ENCODE peak calls at places on chromosomes 7 and 10, in nine cellular contexts. One of them, this sample, is unnamed.

GRCh38 chr7:112162161-112163020 is 43.8 kb downstream of the DOCK4 start:
- DNase-seq in hepatic stellate cell: peak; percentile 21
- DNase-seq in activated T-helper 9 cell treated with anti-CD3 and anti-CD28 coated beads, Interleukin-2, amount 50 U/mL, for 16 hours: no peak
- DNase-seq in HuH-7.5: peak; percentile 28
- DNase-seq in astrocyte of the spinal cord: peak; percentile 77
- DNase-seq in stimulated activated CD8-positive, alpha-beta memory T cell treated with anti-CD3 and anti-CD28 coated beads, Interleukin-4, amount 100 ng/mL, for 24 hours: no peak
- DNase-seq in nucleus accumbens: peak; percentile 79
- DNase-seq in activated CD8-positive, alpha-beta memory T cell treated with anti-CD3 and anti-CD28 coated beads, Interleukin-2, amount 50 U/mL, for 48 hours: no peak
- DNase-seq in Kasumi-1: peak; percentile 37
- DNase-seq in this sample: peak; percentile 87

GRCh38 chr10:52066383-52066782 is 247.7 kb upstream of the DKK1 start:
- DNase-seq in Kasumi-1: no peak
- DNase-seq in activated CD8-positive, alpha-beta memory T cell treated with anti-CD3 and anti-CD28 coated beads, Interleukin-2, amount 50 U/mL, for 48 hours: no peak
- DNase-seq in activated T-helper 9 cell treated with anti-CD3 and anti-CD28 coated beads, Interleukin-2, amount 50 U/mL, for 16 hours: no peak
- DNase-seq in nucleus accumbens: no peak
- DNase-seq in HuH-7.5: peak; percentile 5
- DNase-seq in stimulated activated CD8-positive, alpha-beta memory T cell treated with anti-CD3 and anti-CD28 coated beads, Interleukin-4, amount 100 ng/mL, for 24 hours: no peak
- DNase-seq in hepatic stellate cell: no peak
- DNase-seq in astrocyte of the spinal cord: no peak
- DNase-seq in this sample: no peak

GRCh38 chr7:42574693-42575084 is 337.2 kb downstream of the C7orf25 start:
- DNase-seq in hepatic stellate cell: peak; percentile 1
- DNase-seq in HuH-7.5: no peak
- DNase-seq in Kasumi-1: no peak
- DNase-seq in nucleus accumbens: no peak
- DNase-seq in activated CD8-positive, alpha-beta memory T cell treated with anti-CD3 and anti-CD28 coated beads, Interleukin-2, amount 50 U/mL, for 48 hours: no peak
- DNase-seq in astrocyte of the spinal cord: no peak
- DNase-seq in stimulated activated CD8-positive, alpha-beta memory T cell treated with anti-CD3 and anti-CD28 coated beads, Interleukin-4, amount 100 ng/mL, for 24 hours: no peak
- DNase-seq in activated T-helper 9 cell treated with anti-CD3 and anti-CD28 coated beads, Interleukin-2, amount 50 U/mL, for 16 hours: no peak
- DNase-seq in this sample: no peak

GRCh38 chr7:120184866-120185265 is 88.1 kb upstream of the KCND2 start:
- DNase-seq in stimulated activated CD8-positive, alpha-beta memory T cell treated with anti-CD3 and anti-CD28 coated beads, Interleukin-4, amount 100 ng/mL, for 24 hours: no peak
- DNase-seq in HuH-7.5: no peak
- DNase-seq in hepatic stellate cell: no peak
- DNase-seq in nucleus accumbens: no peak
- DNase-seq in activated T-helper 9 cell treated with anti-CD3 and anti-CD28 coated beads, Interleukin-2, amount 50 U/mL, for 16 hours: no peak
- DNase-seq in Kasumi-1: no peak
- DNase-seq in activated CD8-positive, alpha-beta memory T cell treated with anti-CD3 and anti-CD28 coated beads, Interleukin-2, amount 50 U/mL, for 48 hours: no peak
- DNase-seq in astrocyte of the spinal cord: no peak
- DNase-seq in this sample: no peak

GRCh38 chr10:69413221-69413865 is 3.4 kb downstream of the TACR2 start:
- DNase-seq in stimulated activated CD8-positive, alpha-beta memory T cell treated with anti-CD3 and anti-CD28 coated beads, Interleukin-4, amount 100 ng/mL, for 24 hours: no peak
- DNase-seq in astrocyte of the spinal cord: peak; percentile 60
- DNase-seq in nucleus accumbens: peak; percentile 34
- DNase-seq in activated CD8-positive, alpha-beta memory T cell treated with anti-CD3 and anti-CD28 coated beads, Interleukin-2, amount 50 U/mL, for 48 hours: peak; percentile 65
- DNase-seq in hepatic stellate cell: peak; percentile 88
- DNase-seq in HuH-7.5: no peak
- DNase-seq in activated T-helper 9 cell treated with anti-CD3 and anti-CD28 coated beads, Interleukin-2, amount 50 U/mL, for 16 hours: no peak
- DNase-seq in Kasumi-1: peak; percentile 81
- DNase-seq in this sample: peak; percentile 19

GRCh38 chr10:43110318-43111071 is 27.8 kb upstream of the CSGALNACT2 start:
- DNase-seq in nucleus accumbens: no peak
- DNase-seq in activated T-helper 9 cell treated with anti-CD3 and anti-CD28 coated beads, Interleukin-2, amount 50 U/mL, for 16 hours: no peak
- DNase-seq in activated CD8-positive, alpha-beta memory T cell treated with anti-CD3 and anti-CD28 coated beads, Interleukin-2, amount 50 U/mL, for 48 hours: no peak
- DNase-seq in stimulated activated CD8-positive, alpha-beta memory T cell treated with anti-CD3 and anti-CD28 coated beads, Interleukin-4, amount 100 ng/mL, for 24 hours: no peak
- DNase-seq in HuH-7.5: no peak
- DNase-seq in astrocyte of the spinal cord: no peak
- DNase-seq in hepatic stellate cell: no peak
- DNase-seq in Kasumi-1: no peak
- DNase-seq in this sample: no peak

GRCh38 chr10:91682912-91683311 is 50.0 kb upstream of the PPP1R3C start:
- DNase-seq in Kasumi-1: no peak
- DNase-seq in stimulated activated CD8-positive, alpha-beta memory T cell treated with anti-CD3 and anti-CD28 coated beads, Interleukin-4, amount 100 ng/mL, for 24 hours: no peak
- DNase-seq in activated T-helper 9 cell treated with anti-CD3 and anti-CD28 coated beads, Interleukin-2, amount 50 U/mL, for 16 hours: no peak
- DNase-seq in astrocyte of the spinal cord: no peak
- DNase-seq in nucleus accumbens: no peak
- DNase-seq in activated CD8-positive, alpha-beta memory T cell treated with anti-CD3 and anti-CD28 coated beads, Interleukin-2, amount 50 U/mL, for 48 hours: no peak
- DNase-seq in HuH-7.5: no peak
- DNase-seq in hepatic stellate cell: no peak
- DNase-seq in this sample: no peak

GRCh38 chr7:47000561-47000960 is 581.4 kb downstream of the TNS3 start:
- DNase-seq in Kasumi-1: no peak
- DNase-seq in stimulated activated CD8-positive, alpha-beta memory T cell treated with anti-CD3 and anti-CD28 coated beads, Interleukin-4, amount 100 ng/mL, for 24 hours: no peak
- DNase-seq in activated CD8-positive, alpha-beta memory T cell treated with anti-CD3 and anti-CD28 coated beads, Interleukin-2, amount 50 U/mL, for 48 hours: no peak
- DNase-seq in activated T-helper 9 cell treated with anti-CD3 and anti-CD28 coated beads, Interleukin-2, amount 50 U/mL, for 16 hours: no peak
- DNase-seq in hepatic stellate cell: no peak
- DNase-seq in astrocyte of the spinal cord: no peak
- DNase-seq in nucleus accumbens: no peak
- DNase-seq in HuH-7.5: no peak
- DNase-seq in this sample: no peak

GRCh38 chr10:103592186-103593021 is 98.9 kb downstream of the NEURL1 start:
- DNase-seq in hepatic stellate cell: peak; percentile 85
- DNase-seq in astrocyte of the spinal cord: peak; percentile 15
- DNase-seq in HuH-7.5: peak; percentile 92
- DNase-seq in nucleus accumbens: no peak
- DNase-seq in stimulated activated CD8-positive, alpha-beta memory T cell treated with anti-CD3 and anti-CD28 coated beads, Interleukin-4, amount 100 ng/mL, for 24 hours: peak; percentile 11
- DNase-seq in activated CD8-positive, alpha-beta memory T cell treated with anti-CD3 and anti-CD28 coated beads, Interleukin-2, amount 50 U/mL, for 48 hours: peak; percentile 74
- DNase-seq in activated T-helper 9 cell treated with anti-CD3 and anti-CD28 coated beads, Interleukin-2, amount 50 U/mL, for 16 hours: peak; percentile 25
- DNase-seq in Kasumi-1: peak; percentile 47
- DNase-seq in this sample: peak; percentile 7

GRCh38 chr10:132624847-132625839 is 87.6 kb downstream of the INPP5A start:
- DNase-seq in hepatic stellate cell: peak; percentile 54
- DNase-seq in HuH-7.5: no peak
- DNase-seq in activated T-helper 9 cell treated with anti-CD3 and anti-CD28 coated beads, Interleukin-2, amount 50 U/mL, for 16 hours: no peak
- DNase-seq in activated CD8-positive, alpha-beta memory T cell treated with anti-CD3 and anti-CD28 coated beads, Interleukin-2, amount 50 U/mL, for 48 hours: no peak
- DNase-seq in astrocyte of the spinal cord: peak; percentile 17
- DNase-seq in Kasumi-1: no peak
- DNase-seq in stimulated activated CD8-positive, alpha-beta memory T cell treated with anti-CD3 and anti-CD28 coated beads, Interleukin-4, amount 100 ng/mL, for 24 hours: no peak
- DNase-seq in nucleus accumbens: no peak
- DNase-seq in this sample: no peak

GRCh38 chr7:153902857-153903256 is 149.3 kb upstream of the DPP6 start:
- DNase-seq in stimulated activated CD8-positive, alpha-beta memory T cell treated with anti-CD3 and anti-CD28 coated beads, Interleukin-4, amount 100 ng/mL, for 24 hours: no peak
- DNase-seq in Kasumi-1: no peak
- DNase-seq in activated T-helper 9 cell treated with anti-CD3 and anti-CD28 coated beads, Interleukin-2, amount 50 U/mL, for 16 hours: no peak
- DNase-seq in hepatic stellate cell: no peak
- DNase-seq in HuH-7.5: no peak
- DNase-seq in astrocyte of the spinal cord: no peak
- DNase-seq in nucleus accumbens: no peak
- DNase-seq in activated CD8-positive, alpha-beta memory T cell treated with anti-CD3 and anti-CD28 coated beads, Interleukin-2, amount 50 U/mL, for 48 hours: no peak
- DNase-seq in this sample: no peak

GRCh38 chr10:43649149-43649523 is 455 bp upstream of the ZNF32 start:
- DNase-seq in activated CD8-positive, alpha-beta memory T cell treated with anti-CD3 and anti-CD28 coated beads, Interleukin-2, amount 50 U/mL, for 48 hours: no peak
- DNase-seq in astrocyte of the spinal cord: no peak
- DNase-seq in activated T-helper 9 cell treated with anti-CD3 and anti-CD28 coated beads, Interleukin-2, amount 50 U/mL, for 16 hours: no peak
- DNase-seq in Kasumi-1: no peak
- DNase-seq in stimulated activated CD8-positive, alpha-beta memory T cell treated with anti-CD3 and anti-CD28 coated beads, Interleukin-4, amount 100 ng/mL, for 24 hours: no peak
- DNase-seq in HuH-7.5: no peak
- DNase-seq in hepatic stellate cell: no peak
- DNase-seq in nucleus accumbens: no peak
- DNase-seq in this sample: no peak

GRCh38 chr10:107415446-107415845 is 250.9 kb upstream of the SORCS1 start:
- DNase-seq in astrocyte of the spinal cord: no peak
- DNase-seq in nucleus accumbens: no peak
- DNase-seq in stimulated activated CD8-positive, alpha-beta memory T cell treated with anti-CD3 and anti-CD28 coated beads, Interleukin-4, amount 100 ng/mL, for 24 hours: no peak
- DNase-seq in Kasumi-1: peak; percentile 36
- DNase-seq in activated T-helper 9 cell treated with anti-CD3 and anti-CD28 coated beads, Interleukin-2, amount 50 U/mL, for 16 hours: no peak
- DNase-seq in activated CD8-positive, alpha-beta memory T cell treated with anti-CD3 and anti-CD28 coated beads, Interleukin-2, amount 50 U/mL, for 48 hours: no peak
- DNase-seq in HuH-7.5: no peak
- DNase-seq in hepatic stellate cell: no peak
- DNase-seq in this sample: no peak

GRCh38 chr10:45470098-45471012 is 96.3 kb downstream of the ALOX5 start:
- DNase-seq in stimulated activated CD8-positive, alpha-beta memory T cell treated with anti-CD3 and anti-CD28 coated beads, Interleukin-4, amount 100 ng/mL, for 24 hours: peak; percentile 1
- DNase-seq in hepatic stellate cell: peak; percentile 70
- DNase-seq in nucleus accumbens: no peak
- DNase-seq in astrocyte of the spinal cord: peak; percentile 24
- DNase-seq in HuH-7.5: peak; percentile 40
- DNase-seq in Kasumi-1: peak; percentile 13
- DNase-seq in activated CD8-positive, alpha-beta memory T cell treated with anti-CD3 and anti-CD28 coated beads, Interleukin-2, amount 50 U/mL, for 48 hours: peak; percentile 62
- DNase-seq in activated T-helper 9 cell treated with anti-CD3 and anti-CD28 coated beads, Interleukin-2, amount 50 U/mL, for 16 hours: no peak
- DNase-seq in this sample: no peak

GRCh38 chr10:85280014-85280413 is 951.6 kb downstream of the CCSER2 start:
- DNase-seq in activated T-helper 9 cell treated with anti-CD3 and anti-CD28 coated beads, Interleukin-2, amount 50 U/mL, for 16 hours: no peak
- DNase-seq in hepatic stellate cell: no peak
- DNase-seq in nucleus accumbens: no peak
- DNase-seq in stimulated activated CD8-positive, alpha-beta memory T cell treated with anti-CD3 and anti-CD28 coated beads, Interleukin-4, amount 100 ng/mL, for 24 hours: no peak
- DNase-seq in activated CD8-positive, alpha-beta memory T cell treated with anti-CD3 and anti-CD28 coated beads, Interleukin-2, amount 50 U/mL, for 48 hours: no peak
- DNase-seq in Kasumi-1: no peak
- DNase-seq in astrocyte of the spinal cord: no peak
- DNase-seq in HuH-7.5: no peak
- DNase-seq in this sample: peak; percentile 34

GRCh38 chr10:124381011-124381591 is 37.6 kb downstream of the OAT start:
- DNase-seq in Kasumi-1: no peak
- DNase-seq in HuH-7.5: no peak
- DNase-seq in stimulated activated CD8-positive, alpha-beta memory T cell treated with anti-CD3 and anti-CD28 coated beads, Interleukin-4, amount 100 ng/mL, for 24 hours: no peak
- DNase-seq in activated T-helper 9 cell treated with anti-CD3 and anti-CD28 coated beads, Interleukin-2, amount 50 U/mL, for 16 hours: no peak
- DNase-seq in astrocyte of the spinal cord: peak; percentile 29
- DNase-seq in nucleus accumbens: no peak
- DNase-seq in hepatic stellate cell: no peak
- DNase-seq in activated CD8-positive, alpha-beta memory T cell treated with anti-CD3 and anti-CD28 coated beads, Interleukin-2, amount 50 U/mL, for 48 hours: no peak
- DNase-seq in this sample: no peak

GRCh38 chr7:78020131-78020873 is 221.7 kb downstream of the PHTF2 start:
- DNase-seq in Kasumi-1: peak; percentile 69
- DNase-seq in nucleus accumbens: peak; percentile 54
- DNase-seq in hepatic stellate cell: peak; percentile 80
- DNase-seq in astrocyte of the spinal cord: peak; percentile 81
- DNase-seq in stimulated activated CD8-positive, alpha-beta memory T cell treated with anti-CD3 and anti-CD28 coated beads, Interleukin-4, amount 100 ng/mL, for 24 hours: no peak
- DNase-seq in activated T-helper 9 cell treated with anti-CD3 and anti-CD28 coated beads, Interleukin-2, amount 50 U/mL, for 16 hours: no peak
- DNase-seq in HuH-7.5: peak; percentile 48
- DNase-seq in activated CD8-positive, alpha-beta memory T cell treated with anti-CD3 and anti-CD28 coated beads, Interleukin-2, amount 50 U/mL, for 48 hours: no peak
- DNase-seq in this sample: peak; percentile 69

GRCh38 chr10:99619090-99619800 is 994 bp downstream of the SLC25A28 start:
- DNase-seq in activated T-helper 9 cell treated with anti-CD3 and anti-CD28 coated beads, Interleukin-2, amount 50 U/mL, for 16 hours: no peak
- DNase-seq in HuH-7.5: no peak
- DNase-seq in hepatic stellate cell: no peak
- DNase-seq in nucleus accumbens: no peak
- DNase-seq in stimulated activated CD8-positive, alpha-beta memory T cell treated with anti-CD3 and anti-CD28 coated beads, Interleukin-4, amount 100 ng/mL, for 24 hours: no peak
- DNase-seq in Kasumi-1: peak; percentile 35
- DNase-seq in astrocyte of the spinal cord: peak; percentile 25
- DNase-seq in activated CD8-positive, alpha-beta memory T cell treated with anti-CD3 and anti-CD28 coated beads, Interleukin-2, amount 50 U/mL, for 48 hours: no peak
- DNase-seq in this sample: peak; percentile 9

GRCh38 chr7:155998328-155998691 is 186.0 kb upstream of the SHH start:
- DNase-seq in Kasumi-1: no peak
- DNase-seq in activated T-helper 9 cell treated with anti-CD3 and anti-CD28 coated beads, Interleukin-2, amount 50 U/mL, for 16 hours: no peak
- DNase-seq in nucleus accumbens: no peak
- DNase-seq in stimulated activated CD8-positive, alpha-beta memory T cell treated with anti-CD3 and anti-CD28 coated beads, Interleukin-4, amount 100 ng/mL, for 24 hours: peak; percentile 41
- DNase-seq in activated CD8-positive, alpha-beta memory T cell treated with anti-CD3 and anti-CD28 coated beads, Interleukin-2, amount 50 U/mL, for 48 hours: peak; percentile 74
- DNase-seq in hepatic stellate cell: no peak
- DNase-seq in HuH-7.5: no peak
- DNase-seq in astrocyte of the spinal cord: no peak
- DNase-seq in this sample: no peak

GRCh38 chr7:155590215-155591023 is 44.1 kb upstream of the CNPY1 start:
- DNase-seq in astrocyte of the spinal cord: peak; percentile 6
- DNase-seq in HuH-7.5: no peak
- DNase-seq in Kasumi-1: peak; percentile 95
- DNase-seq in nucleus accumbens: peak; percentile 12
- DNase-seq in hepatic stellate cell: no peak
- DNase-seq in activated T-helper 9 cell treated with anti-CD3 and anti-CD28 coated beads, Interleukin-2, amount 50 U/mL, for 16 hours: no peak
- DNase-seq in stimulated activated CD8-positive, alpha-beta memory T cell treated with anti-CD3 and anti-CD28 coated beads, Interleukin-4, amount 100 ng/mL, for 24 hours: no peak
- DNase-seq in activated CD8-positive, alpha-beta memory T cell treated with anti-CD3 and anti-CD28 coated beads, Interleukin-2, amount 50 U/mL, for 48 hours: no peak
- DNase-seq in this sample: no peak

GRCh38 chr7:129949292-129950133 is 3.2 kb downstream of the UBE2H start:
- DNase-seq in astrocyte of the spinal cord: peak; percentile 80
- DNase-seq in HuH-7.5: no peak
- DNase-seq in stimulated activated CD8-positive, alpha-beta memory T cell treated with anti-CD3 and anti-CD28 coated beads, Interleukin-4, amount 100 ng/mL, for 24 hours: no peak
- DNase-seq in Kasumi-1: no peak
- DNase-seq in activated T-helper 9 cell treated with anti-CD3 and anti-CD28 coated beads, Interleukin-2, amount 50 U/mL, for 16 hours: no peak
- DNase-seq in nucleus accumbens: peak; percentile 16
- DNase-seq in activated CD8-positive, alpha-beta memory T cell treated with anti-CD3 and anti-CD28 coated beads, Interleukin-2, amount 50 U/mL, for 48 hours: no peak
- DNase-seq in hepatic stellate cell: peak; percentile 74
- DNase-seq in this sample: peak; percentile 96

GRCh38 chr7:40721344-40721949 is 586.6 kb downstream of the SUGCT start:
- DNase-seq in hepatic stellate cell: no peak
- DNase-seq in astrocyte of the spinal cord: no peak
- DNase-seq in activated T-helper 9 cell treated with anti-CD3 and anti-CD28 coated beads, Interleukin-2, amount 50 U/mL, for 16 hours: no peak
- DNase-seq in Kasumi-1: no peak
- DNase-seq in nucleus accumbens: no peak
- DNase-seq in HuH-7.5: no peak
- DNase-seq in activated CD8-positive, alpha-beta memory T cell treated with anti-CD3 and anti-CD28 coated beads, Interleukin-2, amount 50 U/mL, for 48 hours: no peak
- DNase-seq in stimulated activated CD8-positive, alpha-beta memory T cell treated with anti-CD3 and anti-CD28 coated beads, Interleukin-4, amount 100 ng/mL, for 24 hours: no peak
- DNase-seq in this sample: no peak

GRCh38 chr7:125934965-125935364 is 1005.3 kb upstream of the POT1 start:
- DNase-seq in activated CD8-positive, alpha-beta memory T cell treated with anti-CD3 and anti-CD28 coated beads, Interleukin-2, amount 50 U/mL, for 48 hours: no peak
- DNase-seq in hepatic stellate cell: no peak
- DNase-seq in Kasumi-1: no peak
- DNase-seq in astrocyte of the spinal cord: no peak
- DNase-seq in HuH-7.5: no peak
- DNase-seq in stimulated activated CD8-positive, alpha-beta memory T cell treated with anti-CD3 and anti-CD28 coated beads, Interleukin-4, amount 100 ng/mL, for 24 hours: no peak
- DNase-seq in nucleus accumbens: no peak
- DNase-seq in activated T-helper 9 cell treated with anti-CD3 and anti-CD28 coated beads, Interleukin-2, amount 50 U/mL, for 16 hours: no peak
- DNase-seq in this sample: no peak

GRCh38 chr7:50265968-50266694 is 38.4 kb upstream of the IKZF1 start:
- DNase-seq in activated T-helper 9 cell treated with anti-CD3 and anti-CD28 coated beads, Interleukin-2, amount 50 U/mL, for 16 hours: no peak
- DNase-seq in astrocyte of the spinal cord: no peak
- DNase-seq in activated CD8-positive, alpha-beta memory T cell treated with anti-CD3 and anti-CD28 coated beads, Interleukin-2, amount 50 U/mL, for 48 hours: no peak
- DNase-seq in nucleus accumbens: no peak
- DNase-seq in Kasumi-1: no peak
- DNase-seq in hepatic stellate cell: no peak
- DNase-seq in HuH-7.5: no peak
- DNase-seq in stimulated activated CD8-positive, alpha-beta memory T cell treated with anti-CD3 and anti-CD28 coated beads, Interleukin-4, amount 100 ng/mL, for 24 hours: no peak
- DNase-seq in this sample: no peak

GRCh38 chr7:23294549-23295400 is 4.4 kb upstream of the MALSU1 start:
- DNase-seq in Kasumi-1: no peak
- DNase-seq in activated CD8-positive, alpha-beta memory T cell treated with anti-CD3 and anti-CD28 coated beads, Interleukin-2, amount 50 U/mL, for 48 hours: no peak
- DNase-seq in HuH-7.5: no peak
- DNase-seq in nucleus accumbens: no peak
- DNase-seq in activated T-helper 9 cell treated with anti-CD3 and anti-CD28 coated beads, Interleukin-2, amount 50 U/mL, for 16 hours: no peak
- DNase-seq in hepatic stellate cell: no peak
- DNase-seq in stimulated activated CD8-positive, alpha-beta memory T cell treated with anti-CD3 and anti-CD28 coated beads, Interleukin-4, amount 100 ng/mL, for 24 hours: no peak
- DNase-seq in astrocyte of the spinal cord: no peak
- DNase-seq in this sample: no peak

GRCh38 chr7:4144801-4145470 is 537.2 kb upstream of the FOXK1 start:
- DNase-seq in Kasumi-1: no peak
- DNase-seq in stimulated activated CD8-positive, alpha-beta memory T cell treated with anti-CD3 and anti-CD28 coated beads, Interleukin-4, amount 100 ng/mL, for 24 hours: no peak
- DNase-seq in nucleus accumbens: no peak
- DNase-seq in activated CD8-positive, alpha-beta memory T cell treated with anti-CD3 and anti-CD28 coated beads, Interleukin-2, amount 50 U/mL, for 48 hours: no peak
- DNase-seq in astrocyte of the spinal cord: peak; percentile 54
- DNase-seq in activated T-helper 9 cell treated with anti-CD3 and anti-CD28 coated beads, Interleukin-2, amount 50 U/mL, for 16 hours: no peak
- DNase-seq in hepatic stellate cell: no peak
- DNase-seq in HuH-7.5: no peak
- DNase-seq in this sample: no peak

This sample was measured in kidney glomerular epithelial cell.